ENCODE peak calls at places on chromosomes 6 and 20, in nine cellular contexts. A, T, K, O, V, P, I, C and S are unnamed samples.

GRCh38 chr20:37346526-37347346 is 796 bp downstream of the SRC start:
- DNase-seq in A (no peak), T (no peak), K (no peak), O (no peak), V (peak; percentile 67), P (no peak), I (no peak), C (peak; percentile 71), S (no peak)

GRCh38 chr6:88761237-88762031 is 202.0 kb downstream of the RNGTT start:
- DNase-seq in A (no peak), T (no peak), K (no peak), O (no peak), V (no peak), P (no peak), I (no peak), C (no peak), S (no peak)

GRCh38 chr6:45212976-45213375 is 115.2 kb upstream of the RUNX2 start:
- DNase-seq in A (no peak), T (no peak), K (no peak), O (no peak), V (no peak), P (no peak), I (no peak), C (no peak), S (no peak)

GRCh38 chr20:63873477-63873971 is 8.5 kb downstream of the TPD52L2 start:
- DNase-seq in A (peak; percentile 60), T (no peak), K (peak; percentile 29), O (peak; percentile 57), V (no peak), P (no peak), I (no peak), C (peak; percentile 82), S (no peak)

GRCh38 chr6:88843040-88843439 is 120.4 kb downstream of the RNGTT start:
- DNase-seq in A (no peak), T (no peak), K (no peak), O (no peak), V (no peak), P (no peak), I (no peak), C (no peak), S (no peak)

GRCh38 chr20:43985121-43985520 is 70.5 kb downstream of the TOX2 start:
- DNase-seq in A (no peak), T (no peak), K (no peak), O (no peak), V (no peak), P (no peak), I (no peak), C (no peak), S (no peak)

GRCh38 chr20:22745194-22745500 is 160.8 kb upstream of the FOXA2 start:
- DNase-seq in A (no peak), T (no peak), K (no peak), O (no peak), V (no peak), P (no peak), I (no peak), C (no peak), S (no peak)

GRCh38 chr20:47535994-47536393 is 34.3 kb downstream of the NCOA3 start:
- DNase-seq in A (no peak), T (no peak), K (no peak), O (no peak), V (no peak), P (no peak), I (no peak), C (no peak), S (no peak)

GRCh38 chr6:145569140-145569539 is 166.2 kb downstream of the EPM2A start:
- DNase-seq in A (no peak), T (no peak), K (no peak), O (no peak), V (no peak), P (no peak), I (no peak), C (no peak), S (no peak)

GRCh38 chr6:45049188-45049843 is 278.8 kb upstream of the RUNX2 start:
- DNase-seq in A (no peak), T (no peak), K (no peak), O (peak; percentile 14), V (no peak), P (no peak), I (no peak), C (no peak), S (no peak)

GRCh38 chr20:59032713-59033059 is 551 bp upstream of the ATP5F1E start:
- DNase-seq in A (no peak), T (no peak), K (no peak), O (no peak), V (no peak), P (no peak), I (no peak), C (no peak), S (no peak)

GRCh38 chr20:57559658-57560553 is 1.0 kb upstream of the PCK1 start:
- DNase-seq in A (no peak), T (no peak), K (no peak), O (no peak), V (no peak), P (no peak), I (no peak), C (no peak), S (no peak)

GRCh38 chr20:57561356-57562279 is 708 bp downstream of the PCK1 start:
- DNase-seq in A (no peak), T (no peak), K (no peak), O (no peak), V (no peak), P (no peak), I (no peak), C (no peak), S (no peak)

GRCh38 chr20:57558614-57559285 is 2.2 kb upstream of the PCK1 start:
- DNase-seq in A (no peak), T (no peak), K (no peak), O (no peak), V (no peak), P (no peak), I (no peak), C (no peak), S (no peak)

GRCh38 chr20:57559286-57559627 is 1.7 kb upstream of the PCK1 start:
- DNase-seq in A (no peak), T (no peak), K (no peak), O (no peak), V (no peak), P (no peak), I (no peak), C (no peak), S (no peak)

DNA sequence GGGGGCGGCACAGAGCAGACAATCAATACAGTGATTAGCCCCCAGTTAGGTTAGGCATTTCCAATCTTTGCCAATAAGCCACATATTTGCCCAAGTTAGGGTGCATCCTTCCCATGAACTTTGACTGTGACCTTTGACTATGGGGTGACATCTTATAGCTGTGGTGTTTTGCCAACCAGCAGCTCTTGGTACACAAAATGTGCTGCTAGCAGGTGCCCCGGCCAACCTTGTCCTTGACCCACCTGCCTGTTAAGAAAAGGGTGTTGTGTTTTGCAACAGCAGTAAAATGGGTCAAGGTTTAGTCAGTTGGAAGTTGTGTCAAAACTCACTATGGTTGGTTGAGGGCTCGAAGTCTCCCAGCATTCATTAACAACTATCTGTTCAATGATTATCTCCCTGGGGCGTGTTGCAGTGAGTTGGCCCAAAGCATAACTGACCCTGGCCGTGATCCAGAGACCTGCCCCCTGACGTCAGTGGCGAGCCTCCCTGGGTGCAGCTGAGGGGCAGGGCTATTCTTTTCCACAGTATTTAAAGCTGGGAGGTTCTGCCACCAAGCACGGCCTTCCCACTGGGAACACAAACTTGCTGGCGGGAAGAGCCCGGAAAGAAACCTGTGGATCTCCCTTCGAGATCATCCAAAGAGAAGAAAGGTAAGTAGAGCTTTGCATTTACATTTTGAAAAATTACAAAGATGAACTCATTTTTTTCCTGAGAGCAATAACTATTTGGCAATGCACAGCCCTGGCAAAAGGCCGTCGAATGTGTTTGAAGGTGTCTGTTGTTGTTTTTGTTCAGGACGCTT is at the start of gene PCK1:
- DNase-seq in A (peak; percentile 42), T (no peak), K (peak; percentile 81), O (peak; percentile 65), V (peak; percentile 80), P (peak; percentile 98), I (peak; percentile 80), C (no peak), S (peak; percentile 82)
- TF ChIP-seq POLR2A in A (no peak), T (no peak), K (no peak), O (no peak), V (no peak), P (peak; percentile 99), I (no peak), C (peak; percentile 83), S (no peak)

DNA sequence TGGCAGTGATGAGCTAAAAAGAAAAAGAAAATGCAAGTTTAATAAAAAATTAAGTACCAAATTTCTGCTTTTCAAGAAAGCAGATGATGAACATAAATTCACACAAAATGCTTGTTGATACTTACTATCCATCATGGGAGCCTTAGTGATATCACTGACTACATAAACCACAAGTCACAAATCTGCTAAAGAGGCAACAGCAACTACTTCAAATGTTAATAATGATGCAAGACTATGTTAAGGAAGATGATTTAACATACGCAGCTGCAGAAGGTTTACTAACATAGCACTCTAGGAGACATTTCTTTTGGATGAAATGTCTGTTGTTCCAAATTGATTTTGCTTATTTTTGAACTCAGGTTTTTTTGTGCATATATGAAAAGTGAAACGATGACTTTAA is 18.6 kb downstream of the FYN start:
- DNase-seq in A (no peak), T (no peak), K (no peak), O (no peak), V (no peak), P (no peak), I (no peak), C (no peak), S (no peak)
- H3K4me1 ChIP-seq in A (peaks cover 64% of the 10 kb centered on the region), T (no peaks in the 10 kb centered on the region), K (peaks cover 35% of the 10 kb centered on the region), O (peaks cover 61% of the 10 kb centered on the region), V (peaks cover 5% of the 10 kb centered on the region), P (peaks cover 11% of the 10 kb centered on the region), I (peaks cover 26% of the 10 kb centered on the region), C (no peaks in the 10 kb centered on the region), S (no peaks in the 10 kb centered on the region)

GRCh38 chr6:6694368-6694780 is 105.9 kb downstream of the LY86 start:
- DNase-seq in A (no peak), T (no peak), K (no peak), O (no peak), V (no peak), P (no peak), I (no peak), C (no peak), S (no peak)

GRCh38 chr6:6697620-6698019 is 109.1 kb downstream of the LY86 start:
- DNase-seq in A (no peak), T (no peak), K (no peak), O (no peak), V (no peak), P (no peak), I (no peak), C (no peak), S (no peak)

GRCh38 chr6:6696867-6697531 is 108.5 kb downstream of the LY86 start:
- DNase-seq in A (peak; percentile 56), T (no peak), K (peak; percentile 85), O (no peak), V (peak; percentile 79), P (peak; percentile 82), I (peak; percentile 64), C (no peak), S (peak; percentile 75)

GRCh38 chr6:6695711-6696048 is 107.2 kb downstream of the LY86 start:
- DNase-seq in A (no peak), T (no peak), K (no peak), O (no peak), V (no peak), P (no peak), I (no peak), C (no peak), S (no peak)

GRCh38 chr6:6694825-6695710 is 106.5 kb downstream of the LY86 start:
- DNase-seq in A (no peak), T (no peak), K (no peak), O (peak; percentile 56), V (peak; percentile 60), P (no peak), I (peak; percentile 67), C (peak; percentile 57), S (no peak)
- TF ChIP-seq POLR2A in A (no peak), T (no peak), K (no peak), O (no peak), V (no peak), P (no peak), I (no peak), C (no peak), S (no peak)

GRCh38 chr6:163352011-163352685 is 62.4 kb upstream of the QKI start:
- DNase-seq in A (no peak), T (no peak), K (no peak), O (no peak), V (no peak), P (no peak), I (no peak), C (no peak), S (peak; percentile 37)
- H3K4me1 ChIP-seq in A (peaks cover 31% of the 10 kb centered on the region), T (no peaks in the 10 kb centered on the region), K (peaks cover 19% of the 10 kb centered on the region), O (peaks cover 32% of the 10 kb centered on the region), V (no peaks in the 10 kb centered on the region), P (no peaks in the 10 kb centered on the region), I (no peaks in the 10 kb centered on the region), C (no peaks in the 10 kb centered on the region), S (peaks cover 65% of the 10 kb centered on the region)